ENCODE peak calls at places on chromosomes 3 and 15, in nine cellular contexts. U is non-pigmented ciliary epithelial cell, B is NCI-H69, N is NCI-H1092 treated with DMSO at 0.1 percent for 48 hours, J is suprapubic skin, G is Kasumi-1, R is HCEC 1CT, W is T follicular helper cell, S is left colon. C is an unnamed sample.

GRCh38 chr3:120652281-120652680 is 29.8 kb downstream of the HGD start:
- DNase-seq in J (no peak), N (no peak), S (no peak), G (no peak), B (no peak), R (no peak), U (no peak), W (no peak), C (no peak)

GRCh38 chr3:101195951-101196713 is 124.2 kb downstream of the IMPG2 start:
- DNase-seq in J (no peak), B (peak), S (no peak), W (no peak), U (no peak), R (peak), N (peak), G (peak), C (peak)

GRCh38 chr3:88030200-88030599 is 28.6 kb downstream of the CGGBP1 start:
- DNase-seq in G (no peak), S (no peak), W (no peak), U (no peak), N (no peak), B (no peak), J (no peak), R (no peak), C (no peak)

GRCh38 chr15:83053151-83053550 is 13.9 kb downstream of the BTBD1 start:
- DNase-seq in G (peak), U (peak), W (no peak), J (no peak), N (no peak), S (no peak), B (no peak), R (peak), C (no peak)

GRCh38 chr3:15051531-15051930 is 13.6 kb downstream of the MRPS25 start:
- DNase-seq in S (peak), W (peak), G (peak), J (no peak), B (peak), N (no peak), U (no peak), R (peak), C (no peak)

GRCh38 chr3:128478576-128479506 is 12.2 kb upstream of the DNAJB8 start:
- DNase-seq in U (no peak), S (no peak), R (no peak), W (no peak), J (no peak), N (no peak), B (no peak), G (no peak), C (no peak)

GRCh38 chr3:131608296-131608695 is 105.5 kb upstream of the MRPL3 start:
- DNase-seq in R (no peak), G (no peak), B (no peak), U (no peak), S (no peak), W (no peak), N (no peak), J (no peak), C (no peak)

GRCh38 chr15:81418891-81419290 is 44.9 kb upstream of the TMC3 start:
- DNase-seq in U (no peak), R (no peak), J (no peak), B (no peak), W (no peak), N (no peak), G (no peak), S (no peak), C (no peak)

GRCh38 chr3:184565421-184566211 is 4.0 kb downstream of the EPHB3 start:
- DNase-seq in G (no peak), N (no peak), U (peak), R (peak), S (peak), B (peak), J (no peak), W (no peak), C (peak)

GRCh38 chr3:119652306-119653033 is 7.9 kb downstream of the POPDC2 start:
- DNase-seq in S (no peak), J (no peak), R (no peak), W (no peak), B (no peak), N (no peak), U (no peak), G (no peak), C (no peak)

GRCh38 chr3:192827208-192827607 is 90.4 kb downstream of the MB21D2 start:
- DNase-seq in R (no peak), S (no peak), N (no peak), U (no peak), W (no peak), B (no peak), G (no peak), J (no peak), C (no peak)

GRCh38 chr3:151169262-151169661 is 33.8 kb downstream of the GPR171 start:
- DNase-seq in G (peak), S (no peak), R (no peak), B (no peak), N (no peak), J (no peak), U (no peak), W (no peak), C (no peak)

GRCh38 chr3:1087066-1087555 is 5.7 kb upstream of the CNTN6 start:
- DNase-seq in G (peak), N (peak), R (no peak), U (peak), W (no peak), B (peak), J (no peak), S (no peak), C (no peak)

GRCh38 chr3:126351086-126351770 is 6.0 kb downstream of the KLF15 start:
- DNase-seq in U (no peak), N (no peak), B (peak), S (peak), G (no peak), J (peak), R (no peak), W (no peak), C (no peak)

GRCh38 chr3:45772341-45773035 is 23.8 kb downstream of the SLC6A20 start:
- DNase-seq in G (no peak), U (no peak), B (no peak), R (no peak), N (no peak), W (no peak), J (no peak), S (no peak), C (no peak)

GRCh38 chr3:29466442-29466841 is 185.6 kb downstream of the RBMS3 start:
- DNase-seq in J (no peak), G (no peak), U (no peak), S (no peak), B (peak), R (no peak), W (no peak), N (no peak), C (no peak)